ENCODE peak calls at places on chromosomes 3 and 15, in eight cellular contexts. One of them, this sample, is unnamed.

GRCh38 chr3:3817870-3818269 is 18.6 kb downstream of the LRRN1 start:
- DNase-seq in stomach: no peak
- DNase-seq in GM23338: no peak
- DNase-seq in IMR-90: no peak
- DNase-seq in fibroblast of pulmonary artery: no peak
- DNase-seq in pancreas: no peak
- DNase-seq in cardiac fibroblast: no peak
- DNase-seq in heart left ventricle: no peak
- DNase-seq in this sample: no peak

GRCh38 chr3:34882764-34883163 is 756.6 kb upstream of the ARPP21 start:
- DNase-seq in stomach: no peak
- DNase-seq in GM23338: peak; percentile 27
- DNase-seq in IMR-90: no peak
- DNase-seq in fibroblast of pulmonary artery: peak; percentile 47
- DNase-seq in pancreas: no peak
- DNase-seq in cardiac fibroblast: peak; percentile 19
- DNase-seq in heart left ventricle: no peak
- DNase-seq in this sample: peak; percentile 43

GRCh38 chr3:14139771-14140170 is 14.9 kb downstream of the TMEM43 start:
- DNase-seq in stomach: no peak
- DNase-seq in GM23338: no peak
- DNase-seq in IMR-90: no peak
- DNase-seq in fibroblast of pulmonary artery: no peak
- DNase-seq in pancreas: no peak
- DNase-seq in cardiac fibroblast: no peak
- DNase-seq in heart left ventricle: no peak
- DNase-seq in this sample: no peak

GRCh38 chr3:72379500-72380187 is 468.6 kb downstream of the SHQ1 start:
- DNase-seq in stomach: no peak
- DNase-seq in GM23338: no peak
- DNase-seq in IMR-90: no peak
- DNase-seq in fibroblast of pulmonary artery: peak; percentile 62
- DNase-seq in pancreas: no peak
- DNase-seq in cardiac fibroblast: peak; percentile 34
- DNase-seq in heart left ventricle: no peak
- DNase-seq in this sample: no peak

GRCh38 chr3:167895684-167896083 is 160.2 kb downstream of the SERPINI1 start:
- DNase-seq in stomach: no peak
- DNase-seq in GM23338: peak; percentile 84
- DNase-seq in IMR-90: no peak
- DNase-seq in fibroblast of pulmonary artery: no peak
- DNase-seq in pancreas: no peak
- DNase-seq in cardiac fibroblast: no peak
- DNase-seq in heart left ventricle: no peak
- DNase-seq in this sample: no peak

GRCh38 chr15:84391191-84391590 is 155.6 kb downstream of the GOLGA6L4 start:
- DNase-seq in stomach: no peak
- DNase-seq in GM23338: no peak
- DNase-seq in IMR-90: no peak
- DNase-seq in fibroblast of pulmonary artery: no peak
- DNase-seq in pancreas: no peak
- DNase-seq in cardiac fibroblast: no peak
- DNase-seq in heart left ventricle: no peak
- DNase-seq in this sample: no peak

GRCh38 chr3:131147534-131147933 is 120.9 kb downstream of the NEK11 start:
- DNase-seq in stomach: no peak
- DNase-seq in GM23338: no peak
- DNase-seq in IMR-90: no peak
- DNase-seq in fibroblast of pulmonary artery: peak; percentile 16
- DNase-seq in pancreas: no peak
- DNase-seq in cardiac fibroblast: peak; percentile 32
- DNase-seq in heart left ventricle: no peak
- DNase-seq in this sample: no peak

GRCh38 chr3:120824613-120825012 is 82.1 kb downstream of the GTF2E1 start:
- DNase-seq in stomach: no peak
- DNase-seq in GM23338: peak; percentile 39
- DNase-seq in IMR-90: no peak
- DNase-seq in fibroblast of pulmonary artery: no peak
- DNase-seq in pancreas: no peak
- DNase-seq in cardiac fibroblast: no peak
- DNase-seq in heart left ventricle: no peak
- DNase-seq in this sample: no peak

GRCh38 chr3:175108613-175109151 is 249.5 kb downstream of the NAALADL2 start:
- DNase-seq in stomach: no peak
- DNase-seq in GM23338: no peak
- DNase-seq in IMR-90: no peak
- DNase-seq in fibroblast of pulmonary artery: no peak
- DNase-seq in pancreas: no peak
- DNase-seq in cardiac fibroblast: no peak
- DNase-seq in heart left ventricle: no peak
- DNase-seq in this sample: no peak

GRCh38 chr3:28476194-28476593 is 127.6 kb upstream of the AZI2 start:
- DNase-seq in stomach: no peak
- DNase-seq in GM23338: peak; percentile 80
- DNase-seq in IMR-90: peak; percentile 57
- DNase-seq in fibroblast of pulmonary artery: peak; percentile 73
- DNase-seq in pancreas: no peak
- DNase-seq in cardiac fibroblast: peak; percentile 77
- DNase-seq in heart left ventricle: no peak
- DNase-seq in this sample: peak; percentile 76

GRCh38 chr3:112779558-112780480 is 66.8 kb downstream of the CD200R1L start:
- DNase-seq in stomach: no peak
- DNase-seq in GM23338: no peak
- DNase-seq in IMR-90: no peak
- DNase-seq in fibroblast of pulmonary artery: no peak
- DNase-seq in pancreas: no peak
- DNase-seq in cardiac fibroblast: peak; percentile 62
- DNase-seq in heart left ventricle: no peak
- DNase-seq in this sample: no peak

GRCh38 chr3:134201201-134202130 is 49.2 kb downstream of the RYK start:
- DNase-seq in stomach: no peak
- DNase-seq in GM23338: no peak
- DNase-seq in IMR-90: peak; percentile 93
- DNase-seq in fibroblast of pulmonary artery: peak; percentile 62
- DNase-seq in pancreas: no peak
- DNase-seq in cardiac fibroblast: peak; percentile 60
- DNase-seq in heart left ventricle: no peak
- DNase-seq in this sample: peak; percentile 88

GRCh38 chr3:125121246-125122010 is 65.6 kb upstream of the HEG1 start:
- DNase-seq in stomach: no peak
- DNase-seq in GM23338: no peak
- DNase-seq in IMR-90: no peak
- DNase-seq in fibroblast of pulmonary artery: no peak
- DNase-seq in pancreas: no peak
- DNase-seq in cardiac fibroblast: no peak
- DNase-seq in heart left ventricle: no peak
- DNase-seq in this sample: no peak
- H3K4me3 ChIP-seq in stomach: no peak overlapping the region
- H3K4me3 ChIP-seq in GM23338: peak overlapping the region; percentile 73
- H3K4me3 ChIP-seq in IMR-90: no peak overlapping the region
- H3K4me3 ChIP-seq in fibroblast of pulmonary artery: no peak overlapping the region
- H3K4me3 ChIP-seq in pancreas: no peak overlapping the region
- H3K4me3 ChIP-seq in cardiac fibroblast: no peak overlapping the region
- H3K4me3 ChIP-seq in heart left ventricle: no peak overlapping the region
- H3K4me3 ChIP-seq in this sample: no peak overlapping the region

GRCh38 chr15:85443593-85444328 is 63.4 kb downstream of the AKAP13 start:
- DNase-seq in stomach: no peak
- DNase-seq in GM23338: peak; percentile 68
- DNase-seq in IMR-90: peak; percentile 33
- DNase-seq in fibroblast of pulmonary artery: peak; percentile 65
- DNase-seq in pancreas: no peak
- DNase-seq in cardiac fibroblast: peak; percentile 56
- DNase-seq in heart left ventricle: no peak
- DNase-seq in this sample: peak; percentile 70
- TF ChIP-seq CTCF in stomach: no peak
- TF ChIP-seq CTCF in GM23338: no peak
- TF ChIP-seq CTCF in IMR-90: peak; percentile 1
- TF ChIP-seq CTCF in fibroblast of pulmonary artery: no peak
- TF ChIP-seq CTCF in pancreas: no peak
- TF ChIP-seq CTCF in cardiac fibroblast: no peak
- TF ChIP-seq CTCF in heart left ventricle: no peak
- TF ChIP-seq CTCF in this sample: no peak

GRCh38 chr3:143469159-143469558 is 349.6 kb downstream of the CHST2 start:
- DNase-seq in stomach: no peak
- DNase-seq in GM23338: no peak
- DNase-seq in IMR-90: no peak
- DNase-seq in fibroblast of pulmonary artery: no peak
- DNase-seq in pancreas: no peak
- DNase-seq in cardiac fibroblast: no peak
- DNase-seq in heart left ventricle: no peak
- DNase-seq in this sample: no peak
- H3K4me3 ChIP-seq in stomach: no peak overlapping the region
- H3K4me3 ChIP-seq in GM23338: no peak overlapping the region
- H3K4me3 ChIP-seq in IMR-90: no peak overlapping the region
- H3K4me3 ChIP-seq in fibroblast of pulmonary artery: no peak overlapping the region
- H3K4me3 ChIP-seq in pancreas: no peak overlapping the region
- H3K4me3 ChIP-seq in cardiac fibroblast: no peak overlapping the region
- H3K4me3 ChIP-seq in heart left ventricle: no peak overlapping the region
- H3K4me3 ChIP-seq in this sample: no peak overlapping the region

GRCh38 chr3:162398554-162398953 is 901.9 kb downstream of the OTOL1 start:
- DNase-seq in stomach: no peak
- DNase-seq in GM23338: no peak
- DNase-seq in IMR-90: no peak
- DNase-seq in fibroblast of pulmonary artery: no peak
- DNase-seq in pancreas: no peak
- DNase-seq in cardiac fibroblast: no peak
- DNase-seq in heart left ventricle: no peak
- DNase-seq in this sample: no peak

DNA sequence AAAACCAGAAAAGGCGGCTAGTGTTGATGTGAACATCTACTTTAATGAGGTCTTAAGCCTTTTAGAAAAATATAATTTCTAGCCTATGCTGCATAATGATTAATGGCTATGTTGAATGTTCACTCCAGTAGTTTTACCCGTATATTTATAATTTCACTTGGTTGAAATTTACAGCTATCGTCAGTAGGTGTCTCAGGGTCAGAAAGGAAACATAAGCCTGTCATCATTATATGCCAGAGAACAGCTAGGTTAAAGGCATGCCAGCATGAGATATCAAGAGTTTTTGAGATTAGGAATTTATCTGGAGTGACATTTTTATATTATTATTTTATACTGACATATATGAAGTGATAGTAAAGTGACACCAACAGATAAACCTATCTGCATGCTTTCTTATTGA is 904.1 kb downstream of the OTOL1 start:
- DNase-seq in stomach: no peak
- DNase-seq in GM23338: no peak
- DNase-seq in IMR-90: no peak
- DNase-seq in fibroblast of pulmonary artery: no peak
- DNase-seq in pancreas: no peak
- DNase-seq in cardiac fibroblast: peak; percentile 5
- DNase-seq in heart left ventricle: no peak
- DNase-seq in this sample: peak; percentile 11
- TF ChIP-seq CTCF in stomach: no peak
- TF ChIP-seq CTCF in GM23338: no peak
- TF ChIP-seq CTCF in IMR-90: peak; percentile 5
- TF ChIP-seq CTCF in fibroblast of pulmonary artery: no peak
- TF ChIP-seq CTCF in pancreas: no peak
- TF ChIP-seq CTCF in cardiac fibroblast: no peak
- TF ChIP-seq CTCF in heart left ventricle: no peak
- TF ChIP-seq CTCF in this sample: no peak

GRCh38 chr3:128851601-128852000 is 27.8 kb upstream of the ACAD9 start:
- DNase-seq in stomach: no peak
- DNase-seq in GM23338: no peak
- DNase-seq in IMR-90: no peak
- DNase-seq in fibroblast of pulmonary artery: no peak
- DNase-seq in pancreas: no peak
- DNase-seq in cardiac fibroblast: no peak
- DNase-seq in heart left ventricle: no peak
- DNase-seq in this sample: no peak

GRCh38 chr3:128854382-128854939 is 25.0 kb upstream of the ACAD9 start:
- DNase-seq in stomach: no peak
- DNase-seq in GM23338: no peak
- DNase-seq in IMR-90: no peak
- DNase-seq in fibroblast of pulmonary artery: no peak
- DNase-seq in pancreas: no peak
- DNase-seq in cardiac fibroblast: no peak
- DNase-seq in heart left ventricle: no peak
- DNase-seq in this sample: no peak

GRCh38 chr3:128858167-128858566 is 21.3 kb upstream of the ACAD9 start:
- DNase-seq in stomach: no peak
- DNase-seq in GM23338: no peak
- DNase-seq in IMR-90: no peak
- DNase-seq in fibroblast of pulmonary artery: no peak
- DNase-seq in pancreas: no peak
- DNase-seq in cardiac fibroblast: no peak
- DNase-seq in heart left ventricle: no peak
- DNase-seq in this sample: no peak

GRCh38 chr3:128853826-128854225 is 25.6 kb upstream of the ACAD9 start:
- DNase-seq in stomach: no peak
- DNase-seq in GM23338: no peak
- DNase-seq in IMR-90: no peak
- DNase-seq in fibroblast of pulmonary artery: no peak
- DNase-seq in pancreas: no peak
- DNase-seq in cardiac fibroblast: no peak
- DNase-seq in heart left ventricle: no peak
- DNase-seq in this sample: no peak

DNA sequence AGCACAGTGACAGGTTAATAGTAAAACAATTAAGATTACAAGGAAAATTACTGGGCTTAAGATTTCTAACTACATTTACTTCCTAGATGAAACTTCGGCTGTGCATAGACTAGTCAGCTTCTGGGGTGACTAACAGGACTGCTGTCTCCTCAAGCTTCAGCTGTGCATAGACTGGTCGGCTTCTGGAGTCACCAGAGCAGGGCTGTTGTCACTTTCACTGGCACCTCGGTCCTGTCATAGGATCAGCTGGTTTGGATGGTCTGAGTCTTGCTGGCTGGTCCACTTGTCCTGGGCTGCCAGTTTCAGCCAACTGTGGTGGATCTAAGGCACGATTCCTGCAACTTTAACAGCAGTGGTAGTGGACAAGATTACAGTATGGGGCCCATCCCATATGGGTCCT is 23.8 kb upstream of the ACAD9 start:
- DNase-seq in stomach: no peak
- DNase-seq in GM23338: no peak
- DNase-seq in IMR-90: no peak
- DNase-seq in fibroblast of pulmonary artery: no peak
- DNase-seq in pancreas: no peak
- DNase-seq in cardiac fibroblast: no peak
- DNase-seq in heart left ventricle: no peak
- DNase-seq in this sample: no peak
- H3K4me3 ChIP-seq in stomach: no peak overlapping the region
- H3K4me3 ChIP-seq in GM23338: no peak overlapping the region
- H3K4me3 ChIP-seq in IMR-90: no peak overlapping the region
- H3K4me3 ChIP-seq in fibroblast of pulmonary artery: no peak overlapping the region
- H3K4me3 ChIP-seq in pancreas: no peak overlapping the region
- H3K4me3 ChIP-seq in cardiac fibroblast: no peak overlapping the region
- H3K4me3 ChIP-seq in heart left ventricle: no peak overlapping the region
- H3K4me3 ChIP-seq in this sample: no peak overlapping the region

GRCh38 chr15:45136378-45136764 is 6.6 kb downstream of the DUOX1 start:
- DNase-seq in stomach: no peak
- DNase-seq in GM23338: peak; percentile 76
- DNase-seq in IMR-90: no peak
- DNase-seq in fibroblast of pulmonary artery: no peak
- DNase-seq in pancreas: no peak
- DNase-seq in cardiac fibroblast: no peak
- DNase-seq in heart left ventricle: no peak
- DNase-seq in this sample: no peak
- TF ChIP-seq CTCF in stomach: no peak
- TF ChIP-seq CTCF in GM23338: peak; percentile 71
- TF ChIP-seq CTCF in IMR-90: peak; percentile 2
- TF ChIP-seq CTCF in fibroblast of pulmonary artery: peak; percentile 26
- TF ChIP-seq CTCF in pancreas: no peak
- TF ChIP-seq CTCF in cardiac fibroblast: peak; percentile 11
- TF ChIP-seq CTCF in heart left ventricle: no peak
- TF ChIP-seq CTCF in this sample: peak; percentile 41

GRCh38 chr3:20652249-20652648 is 466.2 kb upstream of the SGO1 start:
- DNase-seq in stomach: no peak
- DNase-seq in GM23338: no peak
- DNase-seq in IMR-90: no peak
- DNase-seq in fibroblast of pulmonary artery: no peak
- DNase-seq in pancreas: no peak
- DNase-seq in cardiac fibroblast: no peak
- DNase-seq in heart left ventricle: no peak
- DNase-seq in this sample: no peak
- H3K4me3 ChIP-seq in stomach: no peak overlapping the region
- H3K4me3 ChIP-seq in GM23338: no peak overlapping the region
- H3K4me3 ChIP-seq in IMR-90: no peak overlapping the region
- H3K4me3 ChIP-seq in fibroblast of pulmonary artery: no peak overlapping the region
- H3K4me3 ChIP-seq in pancreas: no peak overlapping the region
- H3K4me3 ChIP-seq in cardiac fibroblast: no peak overlapping the region
- H3K4me3 ChIP-seq in heart left ventricle: no peak overlapping the region
- H3K4me3 ChIP-seq in this sample: no peak overlapping the region

This sample was measured in choroid plexus epithelial cell.